ENCODE peak calls at places on chromosomes 11 and 22, in four cellular contexts. J, M, V and K are unnamed samples.

GRCh38 chr11:128709402-128709801 is 15.5 kb downstream of the FLI1 start:
- DNase-seq in J (no peak), M (no peak), V (no peak), K (peak)

GRCh38 chr11:77073328-77074001 is 6.7 kb downstream of the CAPN5 start:
- DNase-seq in J (peak), M (no peak), V (no peak), K (no peak)

GRCh38 chr22:38176170-38176741 is 5.4 kb downstream of the PLA2G6 start:
- DNase-seq in J (peak), M (no peak), V (no peak), K (peak)

GRCh38 chr22:34105461-34106062 is 185.3 kb upstream of the LARGE1 start:
- DNase-seq in J (peak), M (peak), V (peak), K (peak)

GRCh38 chr11:80096736-80097135 is 655.9 kb upstream of the TENM4 start:
- DNase-seq in J (no peak), M (no peak), V (no peak), K (no peak)

GRCh38 chr11:9759519-9760179 is 95.8 kb downstream of the SWAP70 start:
- DNase-seq in J (peak), M (no peak), V (no peak), K (no peak)

GRCh38 chr11:45154276-45154675 is 7.8 kb downstream of the PRDM11 start:
- DNase-seq in J (no peak), M (no peak), V (no peak), K (no peak)

GRCh38 chr11:91293119-91293518 is 931.5 kb upstream of the FAT3 start:
- DNase-seq in J (no peak), M (no peak), V (no peak), K (no peak)

GRCh38 chr22:37228106-37229011 is 15.7 kb downstream of the RAC2 start:
- DNase-seq in J (peak), M (no peak), V (no peak), K (no peak)

GRCh38 chr22:47257566-47257965 is 495.1 kb downstream of the TBC1D22A start:
- DNase-seq in J (no peak), M (no peak), V (no peak), K (no peak)

GRCh38 chr11:112613051-112613972 is 347.9 kb upstream of the NCAM1 start:
- DNase-seq in J (no peak), M (no peak), V (no peak), K (no peak)

GRCh38 chr22:45424241-45424731 is 10.8 kb downstream of the RIBC2 start:
- DNase-seq in J (no peak), M (no peak), V (no peak), K (no peak)

GRCh38 chr11:26649884-26650283 is 72.0 kb downstream of the SLC5A12 start:
- DNase-seq in J (peak), M (peak), V (peak), K (peak)

GRCh38 chr11:43747130-43747802 is 66.7 kb downstream of the HSD17B12 start:
- DNase-seq in J (no peak), M (no peak), V (no peak), K (no peak)

GRCh38 chr11:2885676-2886081 is at the start of gene CDKN1C:
- DNase-seq in J (peak), M (peak), V (peak), K (peak)

GRCh38 chr11:2885017-2885675 is 429 bp downstream of the CDKN1C start:
- DNase-seq in J (peak), M (peak), V (no peak), K (peak)

GRCh38 chr11:2887526-2888195 is 2.1 kb upstream of the CDKN1C start:
- DNase-seq in J (no peak), M (peak), V (no peak), K (no peak)

GRCh38 chr11:2886936-2887335 is 1.4 kb upstream of the CDKN1C start:
- DNase-seq in J (no peak), M (peak), V (no peak), K (no peak)

GRCh38 chr11:2886191-2886894 is 768 bp upstream of the CDKN1C start:
- DNase-seq in J (no peak), M (peak), V (peak), K (peak)
- TF ChIP-seq CTCF in J (peak), M (peak), V (peak), K (no peak)

GRCh38 chr11:126115820-126116319 is 53.2 kb upstream of the CDON start:
- DNase-seq in J (peak), M (peak), V (peak), K (peak)
- TF ChIP-seq CTCF in J (peak), M (peak), V (peak), K (no peak)

GRCh38 chr22:31106001-31106571 is 1.3 kb downstream of the SELENOM start:
- DNase-seq in J (no peak), M (no peak), V (no peak), K (peak)
- TF ChIP-seq CTCF in J (no peak), M (no peak), V (no peak), K (no peak)

DNA sequence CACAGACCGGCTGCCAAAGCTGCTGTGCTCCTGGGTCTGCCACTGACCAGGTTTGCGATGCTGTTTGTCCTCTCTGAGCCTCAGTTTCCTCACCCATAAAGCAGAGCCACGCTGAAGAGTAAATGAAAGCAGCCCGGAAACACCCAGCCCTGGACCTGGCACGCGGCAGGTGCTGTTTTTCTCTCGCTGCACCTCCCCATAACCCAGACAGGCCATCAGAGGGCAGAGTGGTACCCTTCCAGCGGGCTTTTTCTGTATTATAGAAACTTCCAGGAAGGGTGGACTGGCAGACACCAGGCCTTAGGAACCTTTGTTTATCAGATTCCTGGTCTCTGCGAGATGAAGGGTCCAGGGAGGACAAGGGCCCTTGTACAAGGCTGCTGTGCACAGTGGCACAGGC is 17.9 kb upstream of the FGF19 start:
- DNase-seq in J (no peak), M (peak), V (no peak), K (no peak)
- TF ChIP-seq CTCF in J (peak), M (peak), V (peak), K (no peak)

GRCh38 chr11:34454308-34455032 is 15.7 kb downstream of the CAT start:
- DNase-seq in J (no peak), M (no peak), V (no peak), K (no peak)

GRCh38 chr11:34448223-34448994 is 9.7 kb downstream of the CAT start:
- DNase-seq in J (no peak), M (no peak), V (no peak), K (no peak)

GRCh38 chr11:34449013-34449412 is 10.3 kb downstream of the CAT start:
- DNase-seq in J (no peak), M (no peak), V (no peak), K (no peak)

GRCh38 chr11:34447044-34447443 is 8.3 kb downstream of the CAT start:
- DNase-seq in J (no peak), M (no peak), V (no peak), K (no peak)

DNA sequence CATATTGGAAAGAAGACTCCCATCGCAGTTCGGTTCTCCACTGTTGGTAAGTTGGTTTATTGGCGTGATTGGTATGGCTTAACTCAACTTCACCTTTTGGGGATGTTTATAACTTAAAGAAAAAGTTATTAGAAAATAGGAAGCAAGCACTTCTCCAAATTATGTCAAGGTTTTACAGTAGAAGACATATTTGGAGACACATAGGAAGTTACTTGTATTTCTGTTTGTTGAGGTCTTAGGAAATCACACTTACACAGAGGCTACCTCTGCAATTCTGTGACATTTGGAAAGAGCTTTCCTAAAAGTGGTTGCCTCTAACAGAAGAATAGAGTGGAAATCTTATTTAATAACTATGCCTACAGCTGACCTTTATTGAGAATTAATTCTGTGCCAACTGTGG is 12.3 kb downstream of the CAT start:
- DNase-seq in J (no peak), M (no peak), V (no peak), K (no peak)
- TF ChIP-seq CTCF in J (no peak), M (no peak), V (no peak), K (no peak)

GRCh38 chr22:23268877-23269276 is 88.6 kb downstream of the BCR start:
- DNase-seq in J (no peak), M (no peak), V (no peak), K (no peak)

GRCh38 chr22:23269441-23270211 is 89.3 kb downstream of the BCR start:
- DNase-seq in J (no peak), M (no peak), V (no peak), K (no peak)

GRCh38 chr22:23270798-23271596 is 90.7 kb downstream of the BCR start:
- DNase-seq in J (no peak), M (no peak), V (no peak), K (no peak)

GRCh38 chr22:23271597-23271908 is 91.2 kb downstream of the BCR start:
- DNase-seq in J (no peak), M (no peak), V (no peak), K (no peak)

GRCh38 chr22:23270212-23270733 is 90.0 kb downstream of the BCR start:
- DNase-seq in J (no peak), M (peak), V (no peak), K (no peak)
- TF ChIP-seq CTCF in J (no peak), M (peak), V (peak), K (no peak)

GRCh38 chr11:61828629-61829407 is 718 bp downstream of the FADS2 start:
- DNase-seq in J (no peak), M (peak), V (peak), K (peak)
- TF ChIP-seq CTCF in J (peak), M (peak), V (peak), K (peak)